ENCODE peak calls at places on chromosome 3, in four cellular contexts. Q, Y, L and G are unnamed samples.

GRCh38 chr3:69719292-69719691 is 20.0 kb upstream of the MITF start:
- DNase-seq in Q (no peak), Y (no peak), L (no peak), G (no peak)

GRCh38 chr3:44865272-44866005 is 3.7 kb downstream of the TMEM42 start:
- DNase-seq in Q (no peak), Y (peak; percentile 4), L (peak; percentile 66), G (peak; percentile 63)

GRCh38 chr3:132695422-132695821 is 26.8 kb downstream of the NPHP3 start:
- DNase-seq in Q (no peak), Y (no peak), L (no peak), G (no peak)

GRCh38 chr3:152709659-152710058 is 125.3 kb upstream of the P2RY1 start:
- DNase-seq in Q (no peak), Y (no peak), L (no peak), G (no peak)

GRCh38 chr3:46936733-46937250 is 39.8 kb downstream of the CCDC12 start:
- DNase-seq in Q (peak; percentile 69), Y (no peak), L (no peak), G (no peak)

GRCh38 chr3:107562979-107563531 is 40.3 kb downstream of the BBX start:
- DNase-seq in Q (no peak), Y (no peak), L (no peak), G (no peak)

GRCh38 chr3:7787871-7788828 is 713.5 kb upstream of the LMCD1 start:
- DNase-seq in Q (no peak), Y (no peak), L (no peak), G (no peak)

GRCh38 chr3:15205934-15206661 is at the start of gene CAPN7:
- DNase-seq in Q (peak; percentile 90), Y (no peak), L (no peak), G (no peak)

GRCh38 chr3:48635222-48636021 is at the start of gene SLC26A6:
- DNase-seq in Q (peak; percentile 93), Y (peak; percentile 78), L (peak; percentile 81), G (peak; percentile 67)